ENCODE peak calls at places on chromosomes 2 and 18, in five cellular contexts. W is IMR-90, G is breast epithelium, Y is uterus, A is left ventricle myocardium inferior. C is an unnamed sample.

GRCh38 chr2:108929896-108930425 is 59.1 kb downstream of the EDAR start:
- DNase-seq in A (no peak), G (no peak), W (no peak), Y (no peak), C (no peak)

GRCh38 chr2:209823484-209823883 is 51.9 kb downstream of the UNC80 start:
- DNase-seq in A (no peak), G (no peak), W (no peak), Y (no peak), C (no peak)

GRCh38 chr2:240564571-240565266 is 3.6 kb upstream of the RNPEPL1 start:
- DNase-seq in W (peak), A (no peak), Y (peak), G (peak), C (no peak)

GRCh38 chr18:43587538-43588153 is 310.4 kb upstream of the SYT4 start:
- DNase-seq in G (no peak), A (no peak), Y (no peak), W (peak), C (no peak)

GRCh38 chr2:13488965-13489364 is 772.2 kb downstream of the TRIB2 start:
- DNase-seq in W (no peak), A (no peak), Y (no peak), G (no peak), C (no peak)

GRCh38 chr2:169358016-169358415 is 4.3 kb downstream of the LRP2 start:
- DNase-seq in Y (no peak), A (no peak), G (no peak), W (no peak), C (no peak)

GRCh38 chr2:30367232-30368070 is 79.6 kb upstream of the LCLAT1 start:
- DNase-seq in G (no peak), W (peak), Y (no peak), A (no peak), C (no peak)

GRCh38 chr18:46310258-46310657 is 206.1 kb downstream of the HAUS1 start:
- DNase-seq in G (no peak), Y (no peak), A (no peak), W (no peak), C (no peak)

GRCh38 chr2:170843656-170844055 is 27.0 kb downstream of the GAD1 start:
- DNase-seq in G (no peak), A (no peak), W (peak), Y (no peak), C (no peak)

GRCh38 chr2:66982766-66983165 is 414.4 kb upstream of the ETAA1 start:
- DNase-seq in A (no peak), W (peak), G (no peak), Y (no peak), C (no peak)

GRCh38 chr2:201980946-201981345 is 52.7 kb upstream of the FZD7 start:
- DNase-seq in A (no peak), G (no peak), Y (no peak), W (no peak), C (no peak)

GRCh38 chr2:1673160-1673944 is 71.0 kb downstream of the PXDN start:
- DNase-seq in A (no peak), W (no peak), Y (no peak), G (no peak), C (no peak)

GRCh38 chr2:185676316-185676715 is 62.3 kb upstream of the FSIP2 start:
- DNase-seq in Y (no peak), W (no peak), A (no peak), G (no peak), C (no peak)

GRCh38 chr2:53498210-53498609 is 269.4 kb upstream of the CHAC2 start:
- DNase-seq in A (no peak), Y (no peak), G (no peak), W (peak), C (no peak)

GRCh38 chr18:5464241-5464640 is 79.6 kb downstream of the EPB41L3 start:
- DNase-seq in G (no peak), A (no peak), W (no peak), Y (no peak), C (no peak)

DNA sequence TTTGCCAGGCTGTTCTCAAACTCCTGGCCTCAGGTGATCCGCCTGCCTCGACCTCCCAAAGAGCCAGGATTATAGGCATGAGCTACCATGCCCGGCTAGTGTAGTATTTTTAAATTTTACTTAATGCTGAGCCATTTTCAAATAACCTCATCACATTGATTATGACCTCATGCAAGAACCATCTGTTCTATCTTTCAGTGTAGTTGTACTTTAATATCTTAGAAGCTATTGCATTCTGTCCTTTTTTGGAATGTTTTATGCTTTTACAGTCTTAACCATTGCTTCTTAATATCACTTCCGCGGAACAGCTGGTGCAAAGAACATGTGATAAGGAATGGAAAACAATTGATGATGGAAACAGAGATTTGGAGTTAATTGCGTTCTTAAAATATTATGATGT is 2.7 kb downstream of the GEN1 start:
- DNase-seq in W (peak), Y (no peak), A (no peak), G (no peak), C (no peak)
- H3K4me3 ChIP-seq in W (no peak), Y (no peak), A (no peak), G (no peak), C (no peak)

GRCh38 chr2:237876518-237876917 is 17.1 kb downstream of the RAMP1 start:
- DNase-seq in G (peak), W (no peak), A (no peak), Y (peak), C (peak)
- H3K27ac ChIP-seq in G (no peak), W (no peak), A (peak), Y (peak), C (no peak)

DNA sequence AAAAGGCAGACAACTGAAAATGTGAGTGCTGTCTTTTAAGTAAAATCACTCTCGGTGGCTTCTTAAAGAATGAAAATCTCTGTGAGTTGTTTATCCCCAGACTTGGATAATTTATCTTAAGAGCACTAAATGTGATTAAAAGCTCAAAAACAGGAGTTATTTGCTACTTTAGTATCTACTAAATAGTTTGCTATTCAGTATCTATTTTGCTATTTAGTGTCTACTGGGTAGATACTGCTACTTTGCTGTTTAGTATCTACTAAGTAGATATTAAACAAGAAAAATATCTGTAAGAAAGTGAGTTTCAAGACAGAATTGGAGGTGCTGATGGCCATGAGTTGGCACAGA is 1.4 kb upstream of the KCNG3 start:
- DNase-seq in A (no peak), Y (no peak), W (no peak), G (no peak), C (no peak)
- H3K4me3 ChIP-seq in A (peak), Y (no peak), W (no peak), G (peak), C (no peak)

DNA sequence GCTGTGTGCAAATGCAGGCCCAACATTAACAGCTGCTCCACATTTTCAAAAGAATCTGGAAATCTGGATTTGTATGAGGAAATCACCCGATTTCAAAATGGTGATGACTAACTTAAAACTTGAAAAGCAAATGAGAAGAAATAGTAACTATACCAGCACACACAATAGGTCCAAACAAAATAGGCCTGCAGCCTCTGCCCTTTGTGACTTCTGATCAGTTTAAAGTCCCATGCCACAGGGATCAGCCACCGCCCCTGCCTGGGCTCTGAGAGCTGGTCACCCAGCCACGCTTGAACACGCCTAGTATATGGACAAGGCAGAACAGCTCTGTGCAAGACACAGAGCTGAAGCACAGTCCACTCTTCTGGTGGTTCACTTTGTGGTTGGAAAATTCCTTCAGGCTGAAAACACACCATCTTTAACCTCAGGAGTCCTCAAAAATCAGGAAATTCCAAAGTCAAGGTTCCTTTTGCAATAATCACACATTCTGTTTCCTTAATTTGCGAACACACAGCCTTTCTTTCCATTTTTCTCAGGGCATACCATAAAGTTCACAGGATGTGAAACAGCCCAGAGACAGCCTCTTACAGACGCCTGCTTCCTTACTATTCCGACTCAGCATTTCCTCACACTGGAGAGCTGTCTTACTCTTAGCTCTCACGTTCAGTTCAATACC is 150.1 kb upstream of the RIOK3 start:
- DNase-seq in A (no peak), G (no peak), W (peak), Y (no peak), C (no peak)
- H3K27ac ChIP-seq in A (no peak), G (peak), W (peak), Y (no peak), C (no peak)

DNA sequence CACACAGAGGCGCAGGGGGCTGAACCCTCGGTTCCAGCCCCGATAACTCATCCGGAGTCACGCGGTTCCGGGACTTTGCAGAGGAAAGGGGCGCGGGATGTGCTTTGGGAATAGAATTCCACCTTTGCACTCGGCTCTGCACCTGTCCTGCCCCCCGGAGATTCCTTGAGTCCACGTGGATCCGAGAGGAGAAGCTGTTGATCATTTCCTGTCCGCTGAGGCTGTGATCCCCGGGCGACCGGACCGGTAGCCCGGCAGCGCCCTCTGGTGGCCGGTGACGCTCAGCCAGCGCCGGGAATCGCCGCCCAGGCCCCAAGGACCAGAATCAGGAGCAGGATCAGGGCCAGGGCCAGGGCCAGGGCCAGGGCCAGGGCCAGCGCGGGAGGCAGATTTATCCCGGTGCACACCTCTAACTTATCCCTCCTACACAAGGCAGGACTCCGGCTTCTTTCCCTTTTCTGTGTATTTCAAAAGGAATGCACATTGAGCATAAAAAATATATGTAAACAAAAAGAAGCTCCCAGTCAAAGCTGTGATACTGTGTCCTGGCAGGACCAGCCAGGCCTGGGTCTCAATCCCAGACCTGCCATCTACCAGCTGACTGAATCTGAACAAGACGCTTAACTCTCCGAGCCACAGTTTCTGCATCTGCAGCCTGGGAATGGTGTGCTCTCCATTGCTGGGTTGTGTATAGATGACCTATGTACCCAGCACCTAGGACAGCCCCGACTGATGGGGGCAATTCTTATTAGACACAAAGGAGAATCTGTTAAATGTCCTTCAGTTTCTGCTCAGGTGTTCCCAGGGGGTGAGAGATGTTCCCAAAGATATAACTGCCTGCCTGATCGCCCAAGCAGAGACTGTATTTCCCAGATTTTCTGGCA is 8.5 kb upstream of the SPATA3 start:
- DNase-seq in Y (peak), G (peak), A (peak), W (peak), C (peak)
- H3K4me3 ChIP-seq in Y (peak), G (peak), A (peak), W (peak), C (peak)

GRCh38 chr2:165436559-165436958 is 32.9 kb upstream of the CSRNP3 start:
- DNase-seq in W (no peak), Y (no peak), A (no peak), G (no peak), C (no peak)

GRCh38 chr2:165434865-165435500 is 34.5 kb upstream of the CSRNP3 start:
- DNase-seq in G (no peak), A (no peak), Y (no peak), W (no peak), C (no peak)

GRCh38 chr2:165432234-165432966 is 37.1 kb upstream of the CSRNP3 start:
- DNase-seq in W (no peak), A (no peak), Y (no peak), G (no peak), C (no peak)

GRCh38 chr2:165440367-165440766 is 29.1 kb upstream of the CSRNP3 start:
- DNase-seq in Y (no peak), G (no peak), A (no peak), W (peak), C (no peak)

DNA sequence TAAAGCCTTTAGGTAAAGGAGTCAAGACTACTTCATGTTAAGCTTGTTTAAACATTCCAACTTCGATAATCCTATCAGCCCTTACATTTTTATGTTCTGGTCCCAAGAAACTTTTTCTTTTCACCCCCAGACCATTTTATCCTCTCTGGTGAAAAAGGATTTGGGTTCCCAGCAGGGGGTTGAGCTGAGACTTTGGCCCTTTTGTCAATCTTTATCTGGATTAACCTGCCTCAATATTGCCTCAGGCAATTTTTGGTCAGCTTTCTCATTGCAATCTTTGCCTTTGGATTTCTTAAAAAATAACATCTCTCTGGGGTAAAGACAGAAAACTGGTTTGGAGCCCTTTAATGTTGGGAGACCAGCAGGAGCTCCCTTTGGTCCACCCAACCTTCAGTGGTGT is 33.9 kb upstream of the CSRNP3 start:
- DNase-seq in A (no peak), W (no peak), G (no peak), Y (no peak), C (no peak)
- H3K27ac ChIP-seq in A (no peak), W (no peak), G (no peak), Y (no peak), C (no peak)

DNA sequence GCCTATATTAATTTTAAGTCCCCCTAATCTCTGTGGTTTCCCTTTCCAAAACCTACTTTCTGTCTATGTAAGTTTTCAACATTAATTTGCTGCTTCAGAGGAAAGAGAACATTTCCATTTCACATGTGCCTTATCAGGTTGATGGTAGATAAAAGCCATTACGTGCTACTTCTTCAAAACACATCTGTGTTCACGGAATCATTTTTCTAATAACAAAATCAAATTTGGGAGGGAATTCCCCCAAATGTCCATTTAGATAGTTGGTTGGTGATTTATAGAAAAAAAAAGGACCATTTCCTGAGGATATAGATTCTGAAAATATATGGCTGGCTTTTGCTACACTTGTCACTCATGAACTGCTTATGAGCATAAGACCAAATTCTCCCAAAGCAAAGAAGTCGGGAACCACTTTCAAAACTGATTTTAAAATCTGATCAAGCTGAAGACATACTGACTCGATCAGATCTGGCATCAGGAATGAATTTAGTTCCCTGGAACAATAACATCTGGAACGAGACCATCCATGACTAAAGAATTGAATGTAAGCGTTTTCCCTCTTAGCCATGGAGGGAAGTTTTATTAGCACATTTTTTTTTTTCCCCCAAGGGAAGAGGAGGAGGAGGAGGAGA is 8.2 kb downstream of the PTGR3 start:
- DNase-seq in W (no peak), A (no peak), Y (no peak), G (no peak), C (no peak)
- H3K4me3 ChIP-seq in W (no peak), A (no peak), Y (no peak), G (no peak), C (no peak)

DNA sequence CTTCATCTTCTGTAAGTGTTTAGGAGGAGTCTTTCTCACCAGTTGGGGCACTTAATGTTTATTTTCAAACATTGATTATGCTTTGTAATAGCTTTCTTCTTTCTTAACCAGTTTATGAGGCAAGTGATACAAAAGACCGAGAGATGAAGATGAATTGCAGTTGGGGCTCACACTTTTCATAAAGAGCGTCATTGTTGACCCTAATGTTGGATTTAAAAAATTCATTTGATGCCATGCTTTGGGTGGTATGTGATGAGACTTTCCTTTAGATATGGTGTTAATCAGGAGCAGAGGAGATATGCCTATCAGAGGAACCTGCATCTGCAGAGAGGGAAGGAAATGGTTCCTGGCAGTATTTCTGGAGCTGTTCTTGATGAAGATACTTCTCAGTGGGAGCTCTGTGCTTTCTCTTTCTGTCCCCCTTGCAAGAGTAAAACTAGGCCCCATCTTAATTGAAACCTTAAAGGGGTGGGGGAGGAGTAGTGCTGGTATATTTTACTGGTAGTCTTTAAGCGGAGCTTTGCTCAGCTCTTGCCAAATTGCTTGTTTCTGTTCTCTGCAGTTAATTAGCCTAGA is 2.3 kb downstream of the EML4 start:
- DNase-seq in W (peak), G (no peak), A (no peak), Y (no peak), C (no peak)
- H3K27ac ChIP-seq in W (peak), G (no peak), A (no peak), Y (no peak), C (no peak)

GRCh38 chr18:9337875-9338274 is 3.3 kb downstream of the TWSG1 start:
- DNase-seq in G (no peak), W (peak), Y (no peak), A (no peak), C (no peak)
- H3K4me3 ChIP-seq in G (no peak), W (no peak), Y (no peak), A (no peak), C (no peak)

GRCh38 chr2:71504611-71505010 is 51.2 kb downstream of the DYSF start:
- DNase-seq in Y (no peak), W (no peak), G (no peak), A (no peak), C (no peak)

GRCh38 chr2:71502941-71503738 is 49.8 kb downstream of the DYSF start:
- DNase-seq in A (no peak), G (no peak), Y (no peak), W (no peak), C (no peak)

GRCh38 chr2:71505086-71505769 is 51.9 kb downstream of the DYSF start:
- DNase-seq in W (no peak), G (no peak), A (peak), Y (no peak), C (peak)

GRCh38 chr2:71505770-71506140 is 52.4 kb downstream of the DYSF start:
- DNase-seq in G (no peak), Y (no peak), W (no peak), A (no peak), C (no peak)

GRCh38 chr2:71503827-71504226 is 50.5 kb downstream of the DYSF start:
- DNase-seq in G (no peak), W (no peak), A (peak), Y (peak), C (peak)
- H3K27ac ChIP-seq in G (peak), W (no peak), A (peak), Y (peak), C (no peak)